ENCODE peak calls at places on chromosomes 7 and 10, in six cellular contexts. N is AG09309, A is glutamatergic neuron, J is tibial nerve, P is suprapubic skin, G is activated B cell treated with CpG ODN at 0.5 μM for 24 hours. F is an unnamed sample.

GRCh38 chr10:22476601-22477364 is 131.5 kb downstream of the SPAG6 start:
- DNase-seq in G (peak; percentile 25), P (no peak), N (no peak), J (no peak), A (peak; percentile 58), F (no peak)

GRCh38 chr10:69786791-69787190 is 14.9 kb upstream of the COL13A1 start:
- DNase-seq in G (no peak), N (no peak), A (no peak), P (no peak), J (no peak), F (no peak)

GRCh38 chr10:50740351-50740688 is 584 bp downstream of the ASAH2B start:
- DNase-seq in P (no peak), G (no peak), A (no peak), N (peak; percentile 52), J (no peak), F (no peak)

GRCh38 chr10:84258034-84258695 is 13.3 kb downstream of the RGR start:
- DNase-seq in N (no peak), G (no peak), J (no peak), P (no peak), A (no peak), F (no peak)

GRCh38 chr10:36448760-36449681 is 676.4 kb upstream of the ANKRD30A start:
- DNase-seq in J (no peak), P (no peak), A (no peak), G (no peak), N (no peak), F (no peak)

GRCh38 chr7:76372984-76373833 is 14.4 kb upstream of the YWHAG start:
- DNase-seq in J (no peak), N (no peak), A (no peak), G (no peak), P (no peak), F (no peak)

GRCh38 chr10:121788717-121789116 is 139.1 kb downstream of the ATE1 start:
- DNase-seq in P (no peak), J (no peak), G (no peak), N (no peak), A (no peak), F (no peak)

GRCh38 chr7:43490016-43490415 is 92.9 kb upstream of the STK17A start:
- DNase-seq in G (no peak), A (no peak), N (no peak), P (no peak), J (no peak), F (no peak)

GRCh38 chr10:86521620-86522384 is at the start of gene WAPL:
- DNase-seq in N (peak; percentile 59), P (peak; percentile 98), G (peak; percentile 94), A (peak; percentile 97), J (peak; percentile 93), F (peak; percentile 92)

GRCh38 chr10:10094700-10095099 is 923.0 kb upstream of the CELF2 start:
- DNase-seq in P (no peak), N (no peak), A (peak; percentile 50), J (no peak), G (no peak), F (no peak)

GRCh38 chr7:96775046-96775445 is 65.4 kb upstream of the SEM1 start:
- DNase-seq in A (no peak), J (no peak), G (no peak), P (no peak), N (no peak), F (no peak)

GRCh38 chr7:155872678-155873369 is 60.6 kb upstream of the SHH start:
- DNase-seq in J (no peak), N (no peak), A (no peak), P (peak; percentile 40), G (no peak), F (no peak)

GRCh38 chr7:43337191-43337590 is 224.7 kb downstream of the HECW1 start:
- DNase-seq in P (no peak), A (no peak), J (no peak), G (no peak), N (no peak), F (no peak)

GRCh38 chr7:96400518-96400917 is 78.6 kb upstream of the SLC25A13 start:
- DNase-seq in G (no peak), A (no peak), N (no peak), J (no peak), P (no peak), F (no peak)

GRCh38 chr10:81414038-81414437 is 461.0 kb upstream of the NRG3 start:
- DNase-seq in N (no peak), A (peak; percentile 35), P (no peak), J (no peak), G (no peak), F (no peak)

GRCh38 chr10:47164126-47164799 is 135.7 kb upstream of the GDF10 start:
- DNase-seq in J (no peak), P (no peak), N (peak; percentile 70), A (no peak), G (no peak), F (no peak)

GRCh38 chr10:77190275-77190674 is 447.3 kb downstream of the KCNMA1 start:
- DNase-seq in P (no peak), J (no peak), G (no peak), A (no peak), N (no peak), F (no peak)

GRCh38 chr7:16098058-16098457 is 323.3 kb downstream of the CRPPA start:
- DNase-seq in P (no peak), G (no peak), N (no peak), J (no peak), A (no peak), F (no peak)

GRCh38 chr10:6108631-6109443 is 20.0 kb downstream of the RBM17 start:
- DNase-seq in J (no peak), N (no peak), P (no peak), G (no peak), A (no peak), F (no peak)

GRCh38 chr10:132862485-132863420 is 76.8 kb upstream of the NKX6-2 start:
- DNase-seq in N (no peak), G (peak; percentile 9), J (peak; percentile 8), P (peak; percentile 76), A (no peak), F (no peak)

GRCh38 chr10:23096814-23097549 is 1.6 kb downstream of the MSRB2 start:
- DNase-seq in N (peak; percentile 82), G (no peak), A (no peak), J (no peak), P (no peak), F (no peak)

GRCh38 chr7:70097639-70098038 is 499.4 kb downstream of the AUTS2 start:
- DNase-seq in P (no peak), A (no peak), N (no peak), J (no peak), G (no peak), F (no peak)

GRCh38 chr10:100081075-100082001 is at the start of gene CPN1:
- DNase-seq in J (no peak), G (no peak), A (no peak), N (no peak), P (no peak), F (no peak)

GRCh38 chr10:97572214-97572989 is at the start of gene ANKRD2:
- DNase-seq in A (peak; percentile 82), P (no peak), G (peak; percentile 30), J (peak; percentile 60), N (peak; percentile 27), F (peak; percentile 19)

GRCh38 chr10:69716711-69717560 is 84.8 kb upstream of the COL13A1 start:
- DNase-seq in A (peak; percentile 74), N (no peak), P (peak; percentile 74), G (no peak), J (no peak), F (peak; percentile 53)

GRCh38 chr10:17005621-17006566 is 123.7 kb downstream of the CUBN start:
- DNase-seq in G (no peak), A (no peak), P (no peak), J (no peak), N (no peak), F (no peak)

GRCh38 chr7:27106181-27106905 is 3.9 kb upstream of the HOXA2 start:
- DNase-seq in J (no peak), G (no peak), A (peak; percentile 83), P (no peak), N (no peak), F (no peak)

GRCh38 chr7:108454674-108455523 is 1.3 kb downstream of the NRCAM start:
- DNase-seq in N (no peak), P (no peak), G (peak; percentile 38), J (no peak), A (peak; percentile 70), F (peak; percentile 52)

GRCh38 chr7:15016726-15017125 is 114.2 kb upstream of the DGKB start:
- DNase-seq in P (no peak), N (no peak), J (no peak), A (no peak), G (no peak), F (no peak)

GRCh38 chr7:132430863-132431822 is 145.1 kb downstream of the PLXNA4 start:
- DNase-seq in N (peak; percentile 83), A (no peak), J (no peak), G (no peak), P (no peak), F (peak; percentile 25)

GRCh38 chr7:51019231-51019844 is 236.6 kb upstream of the GRB10 start:
- DNase-seq in P (no peak), J (no peak), G (no peak), A (no peak), N (peak; percentile 53), F (no peak)

GRCh38 chr10:45421231-45422097 is 47.4 kb downstream of the ALOX5 start:
- DNase-seq in J (no peak), G (no peak), A (no peak), P (no peak), N (no peak), F (no peak)

GRCh38 chr10:7529638-7530037 is 118.8 kb upstream of the SFMBT2 start:
- DNase-seq in G (no peak), A (peak; percentile 44), P (peak; percentile 34), N (no peak), J (no peak), F (no peak)
- TF ChIP-seq CTCF in G (no peak), A (no peak), P (peak; percentile 15), N (peak; percentile 6), J (peak; percentile 26), F (no peak)

GRCh38 chr10:67779455-67780205 is 58.4 kb downstream of the DNAJC12 start:
- DNase-seq in J (peak; percentile 47), A (peak; percentile 36), P (no peak), G (no peak), N (peak; percentile 55), F (peak; percentile 75)
- TF ChIP-seq CTCF in J (peak; percentile 70), A (peak; percentile 80), P (peak; percentile 68), G (no peak), N (peak; percentile 80), F (peak; percentile 93)

GRCh38 chr10:142371-142770 is 7.1 kb downstream of the ZMYND11 start:
- DNase-seq in N (no peak), G (no peak), A (no peak), P (no peak), J (no peak), F (no peak)
- TF ChIP-seq CTCF in N (no peak), G (no peak), A (no peak), P (no peak), J (no peak), F (no peak)

DNA sequence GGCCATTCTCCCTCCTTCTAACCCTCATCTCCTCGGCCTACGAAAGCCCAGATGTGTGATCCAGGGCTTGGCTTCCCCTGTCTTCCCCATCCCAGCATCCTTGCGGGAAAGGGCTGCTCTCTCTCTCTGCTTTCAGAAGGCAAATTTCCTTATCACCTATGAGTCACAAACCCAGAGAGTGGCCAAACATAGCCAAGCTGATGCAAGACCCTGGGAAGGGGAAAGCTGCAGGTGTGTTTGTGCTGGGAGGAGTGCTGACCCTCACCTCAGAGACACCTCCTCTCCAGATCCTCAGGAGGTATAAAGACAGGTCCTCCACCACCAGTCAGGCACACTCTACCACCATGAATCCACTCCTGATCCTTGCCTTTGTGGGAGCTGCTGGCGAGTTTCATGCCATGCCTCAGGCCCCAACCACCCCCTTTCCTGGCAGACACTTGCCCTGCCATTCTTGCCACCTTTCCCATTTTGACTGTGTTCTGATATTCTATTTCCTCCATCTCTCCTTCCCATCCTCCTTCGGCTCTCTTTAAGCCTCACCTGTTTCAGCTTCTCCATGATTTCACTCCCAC is 10.6 kb upstream of the PRSS2 start:
- DNase-seq in P (no peak), A (no peak), G (no peak), J (no peak), N (no peak), F (no peak)
- TF ChIP-seq CTCF in P (no peak), A (no peak), G (no peak), J (no peak), N (no peak), F (no peak)